ENCODE peak calls at places on chromosomes 12 and 14, in six cellular contexts. M is IMR-90; R is CD4-positive, alpha-beta memory T cell; E is tibial artery; Z is GM23338; U is AG04450. S is an unnamed sample.

GRCh38 chr14:49865431-49865859 is 12.9 kb upstream of the NEMF start:
- DNase-seq in M (peak; percentile 63), R (peak; percentile 70), E (peak; percentile 80), Z (peak; percentile 89), U (no peak), S (peak; percentile 2)

GRCh38 chr12:120892265-120892664 is 11.9 kb downstream of the SPPL3 start:
- DNase-seq in M (no peak), R (no peak), E (no peak), Z (no peak), U (no peak), S (no peak)

GRCh38 chr14:87898301-87898700 is 94.7 kb downstream of the GALC start:
- DNase-seq in M (peak; percentile 0), R (no peak), E (no peak), Z (no peak), U (no peak), S (no peak)

GRCh38 chr12:71840226-71840847 is 778 bp downstream of the TBC1D15 start:
- DNase-seq in M (peak; percentile 88), R (no peak), E (no peak), Z (peak; percentile 16), U (peak; percentile 44), S (no peak)

GRCh38 chr12:52822771-52823510 is 9.0 kb upstream of the KRT4 start:
- DNase-seq in M (no peak), R (no peak), E (no peak), Z (no peak), U (no peak), S (no peak)

GRCh38 chr12:31118347-31118830 is 44.7 kb downstream of the DDX11 start:
- DNase-seq in M (no peak), R (peak; percentile 59), E (no peak), Z (peak; percentile 66), U (no peak), S (no peak)

GRCh38 chr14:87863047-87863446 is 129.9 kb downstream of the GALC start:
- DNase-seq in M (no peak), R (no peak), E (no peak), Z (no peak), U (no peak), S (no peak)

GRCh38 chr12:132490481-132491348 is 764 bp downstream of the FBRSL1 start:
- DNase-seq in M (peak; percentile 20), R (no peak), E (no peak), Z (no peak), U (no peak), S (no peak)

GRCh38 chr12:58976146-58976545 is 55.8 kb upstream of the LRIG3 start:
- DNase-seq in M (peak; percentile 11), R (no peak), E (no peak), Z (no peak), U (no peak), S (no peak)

GRCh38 chr12:127119600-127120140 is 1147.3 kb upstream of the TMEM132C start:
- DNase-seq in M (no peak), R (no peak), E (no peak), Z (no peak), U (no peak), S (no peak)

GRCh38 chr14:40417777-40418401 is 985.7 kb upstream of the FBXO33 start:
- DNase-seq in M (no peak), R (no peak), E (no peak), Z (peak; percentile 82), U (no peak), S (no peak)

GRCh38 chr14:32654106-32654505 is 284.6 kb upstream of the NPAS3 start:
- DNase-seq in M (no peak), R (no peak), E (no peak), Z (no peak), U (no peak), S (no peak)

GRCh38 chr12:104736307-104736706 is 221.8 kb downstream of the SLC41A2 start:
- DNase-seq in M (peak; percentile 53), R (no peak), E (no peak), Z (no peak), U (peak; percentile 41), S (no peak)

GRCh38 chr12:64237382-64237781 is 15.3 kb upstream of the KICS2 start:
- DNase-seq in M (no peak), R (no peak), E (no peak), Z (no peak), U (no peak), S (no peak)

GRCh38 chr14:34865889-34866574 is 9.1 kb downstream of the BAZ1A start:
- DNase-seq in M (no peak), R (no peak), E (no peak), Z (peak; percentile 14), U (no peak), S (no peak)

GRCh38 chr12:108633534-108634224 is at the start of gene SELPLG:
- DNase-seq in M (no peak), R (peak; percentile 97), E (peak; percentile 71), Z (no peak), U (no peak), S (no peak)

GRCh38 chr12:60209933-60210332 is 614.1 kb downstream of the SLC16A7 start:
- DNase-seq in M (no peak), R (no peak), E (no peak), Z (no peak), U (no peak), S (no peak)

GRCh38 chr14:54104746-54105145 is 148.1 kb upstream of the BMP4 start:
- DNase-seq in M (no peak), R (no peak), E (no peak), Z (no peak), U (no peak), S (no peak)

GRCh38 chr14:72515779-72516770 is 377.8 kb downstream of the DPF3 start:
- DNase-seq in M (peak; percentile 69), R (peak; percentile 22), E (no peak), Z (peak; percentile 11), U (no peak), S (no peak)

DNA sequence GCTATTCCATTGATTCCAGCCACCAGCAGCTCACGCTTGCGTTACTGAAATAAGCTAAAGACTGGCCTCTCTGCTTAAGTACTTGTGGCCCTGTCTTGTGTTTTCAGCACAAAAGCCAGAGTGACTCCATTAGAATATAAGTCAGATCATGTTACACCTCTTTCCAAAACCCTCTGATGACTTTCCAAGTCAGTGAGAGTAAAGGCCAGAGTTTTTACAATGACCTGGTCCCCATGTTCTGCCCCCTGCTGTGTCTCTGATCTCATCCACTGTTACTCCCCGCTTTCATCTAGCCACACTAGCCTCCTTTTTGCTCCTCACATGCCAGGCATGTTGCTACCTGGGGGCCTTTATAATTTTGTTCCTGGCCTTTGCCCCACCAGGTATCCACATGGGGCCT is 6.9 kb upstream of the CKAP4 start:
- DNase-seq in M (no peak), R (no peak), E (no peak), Z (peak; percentile 73), U (no peak), S (no peak)
- H3K27ac ChIP-seq in M (no peak overlapping the region), R (no peak overlapping the region), E (no peak overlapping the region), Z (no peak overlapping the region), U (no peak overlapping the region), S (no peak overlapping the region)

DNA sequence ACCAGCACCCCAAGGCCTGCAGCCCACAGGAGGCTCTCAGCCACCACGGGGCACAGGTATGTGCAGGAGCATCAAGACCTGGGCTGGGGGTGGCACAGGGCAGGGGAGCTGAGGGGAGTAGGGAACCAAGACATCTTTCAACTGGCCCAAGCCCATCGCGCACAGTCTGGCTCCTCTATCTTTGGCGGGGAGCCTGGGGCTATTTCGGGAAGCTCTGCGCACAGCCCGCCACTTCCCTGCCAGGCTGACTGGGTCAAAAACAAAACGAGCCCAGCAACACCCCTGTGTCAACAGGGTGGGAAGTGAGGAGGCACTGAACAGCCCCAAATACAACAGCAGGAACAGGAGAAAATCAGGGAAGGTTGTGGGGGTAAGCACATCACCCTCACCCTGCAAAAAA is 83.9 kb downstream of the ARL6IP4 start:
- DNase-seq in M (no peak), R (no peak), E (peak; percentile 68), Z (no peak), U (no peak), S (peak; percentile 71)
- H3K27ac ChIP-seq in M (no peak overlapping the region), R (no peak overlapping the region), E (peak overlapping the region; percentile 88), Z (no peak overlapping the region), U (no peak overlapping the region), S (peak overlapping the region; percentile 63)

GRCh38 chr14:89618309-89618708 is 201.3 kb upstream of the FOXN3 start:
- DNase-seq in M (no peak), R (no peak), E (no peak), Z (no peak), U (no peak), S (no peak)

GRCh38 chr14:89620436-89620835 is 203.4 kb upstream of the FOXN3 start:
- DNase-seq in M (no peak), R (no peak), E (no peak), Z (no peak), U (no peak), S (no peak)

GRCh38 chr14:89618821-89619551 is 202.0 kb upstream of the FOXN3 start:
- DNase-seq in M (peak; percentile 67), R (peak; percentile 78), E (peak; percentile 58), Z (peak; percentile 84), U (no peak), S (peak; percentile 77)

GRCh38 chr14:89621009-89621421 is 204.0 kb upstream of the FOXN3 start:
- DNase-seq in M (no peak), R (peak; percentile 78), E (no peak), Z (no peak), U (no peak), S (no peak)

DNA sequence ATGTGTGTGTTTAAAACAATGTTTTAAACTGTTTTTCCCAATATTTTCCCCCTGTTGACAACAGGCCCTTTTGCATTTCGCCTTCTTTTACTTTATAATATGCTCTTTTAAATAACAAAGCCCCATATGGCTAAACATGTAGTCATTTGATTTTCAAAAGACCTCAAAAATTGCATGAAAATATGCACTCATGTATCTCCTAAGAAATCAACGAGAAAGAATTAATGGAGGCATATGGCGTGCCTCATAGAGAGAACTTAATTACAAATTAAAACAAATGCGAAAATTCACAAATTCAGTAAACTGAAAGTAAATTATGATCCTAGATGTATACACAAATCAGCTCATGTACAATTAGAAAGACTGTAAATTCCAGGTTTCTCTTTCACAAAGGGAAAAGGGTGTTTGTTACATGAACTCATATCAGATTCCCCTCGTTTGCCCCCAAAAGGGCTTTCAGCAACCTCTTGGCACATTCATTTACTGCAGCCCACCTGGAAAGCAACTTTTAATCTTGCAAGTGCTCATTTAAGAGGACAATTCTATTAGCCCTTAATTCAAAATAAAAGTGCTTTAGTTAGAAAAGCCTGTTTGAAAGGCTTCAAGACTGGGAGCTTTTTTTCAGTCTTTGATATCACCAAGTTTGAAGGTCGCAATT is 202.7 kb upstream of the FOXN3 start:
- DNase-seq in M (no peak), R (no peak), E (no peak), Z (no peak), U (no peak), S (no peak)
- H3K27ac ChIP-seq in M (peak overlapping the region; percentile 78), R (peak overlapping the region; percentile 80), E (no peak overlapping the region), Z (peak overlapping the region; percentile 92), U (no peak overlapping the region), S (no peak overlapping the region)

DNA sequence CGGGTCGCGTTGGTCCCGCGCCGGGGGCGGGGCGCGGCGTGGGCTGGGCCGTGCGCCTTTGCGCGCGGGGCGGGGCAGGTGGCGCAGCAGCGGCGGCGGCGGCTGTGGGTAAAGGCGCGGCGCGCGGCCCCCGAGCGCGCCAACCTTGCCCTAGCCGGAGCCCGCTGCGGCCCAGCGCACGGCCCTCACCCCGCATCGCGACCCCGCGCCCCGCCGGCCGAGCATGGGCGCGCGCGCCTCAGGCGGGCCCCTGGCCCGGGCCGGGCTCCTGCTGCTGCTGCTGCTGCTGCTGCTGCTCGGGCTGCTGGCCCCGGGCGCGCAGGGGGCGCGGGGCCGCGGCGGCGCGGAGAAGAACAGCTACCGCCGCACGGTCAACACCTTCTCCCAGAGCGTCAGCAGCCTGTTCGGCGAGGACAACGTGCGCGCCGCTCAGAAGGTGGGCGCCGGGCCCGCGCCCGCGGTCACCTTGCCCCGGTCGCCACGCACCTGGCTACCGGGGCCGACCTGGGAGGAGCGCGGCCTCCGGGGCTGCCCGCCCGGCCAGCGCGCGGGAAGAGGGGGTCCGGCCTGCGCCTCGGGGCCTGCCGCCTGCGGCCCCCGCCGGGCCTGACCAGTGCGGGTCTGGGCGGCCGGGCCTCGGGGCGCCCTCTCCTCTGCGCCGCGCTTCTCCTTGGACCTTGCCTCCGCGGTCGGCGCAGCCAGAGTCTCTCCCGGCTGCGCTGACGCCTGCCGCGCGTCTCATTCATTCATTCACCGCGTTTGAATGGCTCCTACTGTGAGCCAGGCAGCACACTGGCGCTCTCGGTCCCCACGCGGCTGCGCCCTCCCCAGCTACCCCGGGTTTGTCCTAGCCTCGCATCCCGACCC is at the start of gene BRI3BP:
- DNase-seq in M (peak; percentile 37), R (peak; percentile 69), E (peak; percentile 33), Z (peak; percentile 69), U (no peak), S (peak; percentile 45)
- H3K27ac ChIP-seq in M (no peak within 1 kb of the TSS), R (peak within 1 kb of the TSS; percentile 41), E (no peak within 1 kb of the TSS), Z (peak within 1 kb of the TSS; percentile 34), U (no peak within 1 kb of the TSS), S (peak within 1 kb of the TSS; percentile 61)

S was measured in substantia nigra.